ENCODE peak calls at places on chromosomes 1 and 21, in nine cellular contexts. One of them, this sample, is unnamed.

GRCh38 chr1:84711091-84711490 is 20.8 kb upstream of the SSX2IP start:
- DNase-seq in substantia nigra: no peak
- DNase-seq in left cardiac atrium: no peak
- DNase-seq in iris pigment epithelial cell: no peak
- DNase-seq in colonic mucosa: no peak
- DNase-seq in cardiac fibroblast: no peak
- DNase-seq in HFFc6: no peak
- DNase-seq in SW480: no peak
- DNase-seq in activated T-cell treated with anti-CD3 and anti-CD28 coated beads for 24 hours: no peak
- DNase-seq in this sample: no peak

GRCh38 chr1:105492941-105493340 is 1563.5 kb upstream of the PRMT6 start:
- DNase-seq in substantia nigra: no peak
- DNase-seq in left cardiac atrium: no peak
- DNase-seq in iris pigment epithelial cell: no peak
- DNase-seq in colonic mucosa: no peak
- DNase-seq in cardiac fibroblast: peak
- DNase-seq in HFFc6: peak
- DNase-seq in SW480: no peak
- DNase-seq in activated T-cell treated with anti-CD3 and anti-CD28 coated beads for 24 hours: no peak
- DNase-seq in this sample: no peak

GRCh38 chr1:20496241-20496661 is 10.2 kb upstream of the CAMK2N1 start:
- DNase-seq in substantia nigra: no peak
- DNase-seq in left cardiac atrium: no peak
- DNase-seq in iris pigment epithelial cell: peak
- DNase-seq in colonic mucosa: no peak
- DNase-seq in cardiac fibroblast: peak
- DNase-seq in HFFc6: peak
- DNase-seq in SW480: peak
- DNase-seq in activated T-cell treated with anti-CD3 and anti-CD28 coated beads for 24 hours: peak
- DNase-seq in this sample: peak

GRCh38 chr1:234554478-234555311 is 55.3 kb downstream of the IRF2BP2 start:
- DNase-seq in substantia nigra: no peak
- DNase-seq in left cardiac atrium: no peak
- DNase-seq in iris pigment epithelial cell: no peak
- DNase-seq in colonic mucosa: no peak
- DNase-seq in cardiac fibroblast: no peak
- DNase-seq in HFFc6: no peak
- DNase-seq in SW480: no peak
- DNase-seq in activated T-cell treated with anti-CD3 and anti-CD28 coated beads for 24 hours: no peak
- DNase-seq in this sample: no peak

GRCh38 chr1:94105957-94106529 is 14.9 kb downstream of the ABCA4 start:
- DNase-seq in substantia nigra: no peak
- DNase-seq in left cardiac atrium: no peak
- DNase-seq in iris pigment epithelial cell: peak
- DNase-seq in colonic mucosa: no peak
- DNase-seq in cardiac fibroblast: no peak
- DNase-seq in HFFc6: no peak
- DNase-seq in SW480: no peak
- DNase-seq in activated T-cell treated with anti-CD3 and anti-CD28 coated beads for 24 hours: no peak
- DNase-seq in this sample: peak

GRCh38 chr1:56390934-56391731 is 188.2 kb downstream of the PLPP3 start:
- DNase-seq in substantia nigra: no peak
- DNase-seq in left cardiac atrium: no peak
- DNase-seq in iris pigment epithelial cell: no peak
- DNase-seq in colonic mucosa: no peak
- DNase-seq in cardiac fibroblast: no peak
- DNase-seq in HFFc6: no peak
- DNase-seq in SW480: no peak
- DNase-seq in activated T-cell treated with anti-CD3 and anti-CD28 coated beads for 24 hours: no peak
- DNase-seq in this sample: no peak

GRCh38 chr1:69794831-69795230 is 227.1 kb downstream of the LRRC7 start:
- DNase-seq in substantia nigra: no peak
- DNase-seq in left cardiac atrium: no peak
- DNase-seq in iris pigment epithelial cell: peak
- DNase-seq in colonic mucosa: no peak
- DNase-seq in cardiac fibroblast: peak
- DNase-seq in HFFc6: no peak
- DNase-seq in SW480: no peak
- DNase-seq in activated T-cell treated with anti-CD3 and anti-CD28 coated beads for 24 hours: no peak
- DNase-seq in this sample: peak

GRCh38 chr1:168691541-168691940 is 37.5 kb downstream of the DPT start:
- DNase-seq in substantia nigra: no peak
- DNase-seq in left cardiac atrium: no peak
- DNase-seq in iris pigment epithelial cell: no peak
- DNase-seq in colonic mucosa: no peak
- DNase-seq in cardiac fibroblast: no peak
- DNase-seq in HFFc6: no peak
- DNase-seq in SW480: no peak
- DNase-seq in activated T-cell treated with anti-CD3 and anti-CD28 coated beads for 24 hours: no peak
- DNase-seq in this sample: no peak

GRCh38 chr1:30310966-30311742 is 412.2 kb downstream of the MATN1 start:
- DNase-seq in substantia nigra: no peak
- DNase-seq in left cardiac atrium: no peak
- DNase-seq in iris pigment epithelial cell: no peak
- DNase-seq in colonic mucosa: no peak
- DNase-seq in cardiac fibroblast: no peak
- DNase-seq in HFFc6: no peak
- DNase-seq in SW480: no peak
- DNase-seq in activated T-cell treated with anti-CD3 and anti-CD28 coated beads for 24 hours: no peak
- DNase-seq in this sample: no peak

GRCh38 chr21:34698270-34699015 is 29.6 kb downstream of the CLIC6 start:
- DNase-seq in substantia nigra: no peak
- DNase-seq in left cardiac atrium: no peak
- DNase-seq in iris pigment epithelial cell: no peak
- DNase-seq in colonic mucosa: no peak
- DNase-seq in cardiac fibroblast: no peak
- DNase-seq in HFFc6: no peak
- DNase-seq in SW480: no peak
- DNase-seq in activated T-cell treated with anti-CD3 and anti-CD28 coated beads for 24 hours: no peak
- DNase-seq in this sample: peak

GRCh38 chr1:43021547-43022474 is 63.1 kb upstream of the SLC2A1 start:
- DNase-seq in substantia nigra: no peak
- DNase-seq in left cardiac atrium: no peak
- DNase-seq in iris pigment epithelial cell: no peak
- DNase-seq in colonic mucosa: no peak
- DNase-seq in cardiac fibroblast: no peak
- DNase-seq in HFFc6: no peak
- DNase-seq in SW480: no peak
- DNase-seq in activated T-cell treated with anti-CD3 and anti-CD28 coated beads for 24 hours: no peak
- DNase-seq in this sample: no peak

GRCh38 chr1:155834296-155834926 is 22.6 kb downstream of the GON4L start:
- DNase-seq in substantia nigra: no peak
- DNase-seq in left cardiac atrium: no peak
- DNase-seq in iris pigment epithelial cell: peak
- DNase-seq in colonic mucosa: no peak
- DNase-seq in cardiac fibroblast: peak
- DNase-seq in HFFc6: peak
- DNase-seq in SW480: no peak
- DNase-seq in activated T-cell treated with anti-CD3 and anti-CD28 coated beads for 24 hours: no peak
- DNase-seq in this sample: peak

GRCh38 chr1:3692593-3692992 is 40.3 kb downstream of the TP73 start:
- DNase-seq in substantia nigra: no peak
- DNase-seq in left cardiac atrium: no peak
- DNase-seq in iris pigment epithelial cell: no peak
- DNase-seq in colonic mucosa: no peak
- DNase-seq in cardiac fibroblast: no peak
- DNase-seq in HFFc6: no peak
- DNase-seq in SW480: no peak
- DNase-seq in activated T-cell treated with anti-CD3 and anti-CD28 coated beads for 24 hours: no peak
- DNase-seq in this sample: no peak

GRCh38 chr21:34845521-34846213 is 176.9 kb downstream of the CLIC6 start:
- DNase-seq in substantia nigra: no peak
- DNase-seq in left cardiac atrium: no peak
- DNase-seq in iris pigment epithelial cell: peak
- DNase-seq in colonic mucosa: peak
- DNase-seq in cardiac fibroblast: peak
- DNase-seq in HFFc6: peak
- DNase-seq in SW480: peak
- DNase-seq in activated T-cell treated with anti-CD3 and anti-CD28 coated beads for 24 hours: peak
- DNase-seq in this sample: peak

GRCh38 chr1:56019922-56020321 is 559.4 kb downstream of the PLPP3 start:
- DNase-seq in substantia nigra: no peak
- DNase-seq in left cardiac atrium: no peak
- DNase-seq in iris pigment epithelial cell: no peak
- DNase-seq in colonic mucosa: no peak
- DNase-seq in cardiac fibroblast: no peak
- DNase-seq in HFFc6: no peak
- DNase-seq in SW480: no peak
- DNase-seq in activated T-cell treated with anti-CD3 and anti-CD28 coated beads for 24 hours: no peak
- DNase-seq in this sample: no peak

GRCh38 chr1:169094897-169095569 is 11.5 kb upstream of the ATP1B1 start:
- DNase-seq in substantia nigra: no peak
- DNase-seq in left cardiac atrium: no peak
- DNase-seq in iris pigment epithelial cell: no peak
- DNase-seq in colonic mucosa: peak
- DNase-seq in cardiac fibroblast: no peak
- DNase-seq in HFFc6: no peak
- DNase-seq in SW480: no peak
- DNase-seq in activated T-cell treated with anti-CD3 and anti-CD28 coated beads for 24 hours: no peak
- DNase-seq in this sample: no peak

GRCh38 chr1:6002714-6003501 is 10.7 kb upstream of the NPHP4 start:
- DNase-seq in substantia nigra: no peak
- DNase-seq in left cardiac atrium: peak
- DNase-seq in iris pigment epithelial cell: no peak
- DNase-seq in colonic mucosa: no peak
- DNase-seq in cardiac fibroblast: no peak
- DNase-seq in HFFc6: no peak
- DNase-seq in SW480: no peak
- DNase-seq in activated T-cell treated with anti-CD3 and anti-CD28 coated beads for 24 hours: no peak
- DNase-seq in this sample: no peak

GRCh38 chr1:184535191-184535970 is 148.6 kb downstream of the C1orf21 start:
- DNase-seq in substantia nigra: no peak
- DNase-seq in left cardiac atrium: no peak
- DNase-seq in iris pigment epithelial cell: peak
- DNase-seq in colonic mucosa: no peak
- DNase-seq in cardiac fibroblast: peak
- DNase-seq in HFFc6: peak
- DNase-seq in SW480: no peak
- DNase-seq in activated T-cell treated with anti-CD3 and anti-CD28 coated beads for 24 hours: no peak
- DNase-seq in this sample: no peak

GRCh38 chr1:1286313-1287261 is 6.4 kb downstream of the SCNN1D start:
- DNase-seq in substantia nigra: no peak
- DNase-seq in left cardiac atrium: no peak
- DNase-seq in iris pigment epithelial cell: no peak
- DNase-seq in colonic mucosa: no peak
- DNase-seq in cardiac fibroblast: no peak
- DNase-seq in HFFc6: no peak
- DNase-seq in SW480: no peak
- DNase-seq in activated T-cell treated with anti-CD3 and anti-CD28 coated beads for 24 hours: no peak
- DNase-seq in this sample: no peak

GRCh38 chr21:35737899-35738341 is 322.4 kb downstream of the SETD4 start:
- DNase-seq in substantia nigra: peak
- DNase-seq in left cardiac atrium: peak
- DNase-seq in iris pigment epithelial cell: peak
- DNase-seq in colonic mucosa: no peak
- DNase-seq in cardiac fibroblast: peak
- DNase-seq in HFFc6: no peak
- DNase-seq in SW480: no peak
- DNase-seq in activated T-cell treated with anti-CD3 and anti-CD28 coated beads for 24 hours: no peak
- DNase-seq in this sample: peak

GRCh38 chr1:27332536-27333281 is 9.1 kb upstream of the SYTL1 start:
- DNase-seq in substantia nigra: peak
- DNase-seq in left cardiac atrium: peak
- DNase-seq in iris pigment epithelial cell: peak
- DNase-seq in colonic mucosa: no peak
- DNase-seq in cardiac fibroblast: peak
- DNase-seq in HFFc6: no peak
- DNase-seq in SW480: no peak
- DNase-seq in activated T-cell treated with anti-CD3 and anti-CD28 coated beads for 24 hours: no peak
- DNase-seq in this sample: peak

GRCh38 chr1:232423591-232423990 is 206.3 kb downstream of the SIPA1L2 start:
- DNase-seq in substantia nigra: no peak
- DNase-seq in left cardiac atrium: no peak
- DNase-seq in iris pigment epithelial cell: peak
- DNase-seq in colonic mucosa: no peak
- DNase-seq in cardiac fibroblast: peak
- DNase-seq in HFFc6: no peak
- DNase-seq in SW480: no peak
- DNase-seq in activated T-cell treated with anti-CD3 and anti-CD28 coated beads for 24 hours: no peak
- DNase-seq in this sample: no peak

GRCh38 chr1:59375321-59376220 is 78.7 kb downstream of the FGGY start:
- DNase-seq in substantia nigra: no peak
- DNase-seq in left cardiac atrium: no peak
- DNase-seq in iris pigment epithelial cell: peak
- DNase-seq in colonic mucosa: no peak
- DNase-seq in cardiac fibroblast: peak
- DNase-seq in HFFc6: peak
- DNase-seq in SW480: peak
- DNase-seq in activated T-cell treated with anti-CD3 and anti-CD28 coated beads for 24 hours: no peak
- DNase-seq in this sample: peak